ENCODE peak calls at places on chromosomes 2 and 18, in four cellular contexts. I is Peyer's patch, U is suprapubic skin, B is sigmoid colon. F is an unnamed sample. For H3K27me3, the result is how much of the 10 kb centered on the place peaks cover.

GRCh38 chr2:32931945-32932709 is 14.6 kb upstream of the LTBP1 start:
- DNase-seq in U (no peak), B (no peak), I (no peak), F (no peak)

GRCh38 chr2:142603761-142604160 is 273.7 kb upstream of the KYNU start:
- DNase-seq in B (no peak), I (no peak), U (no peak), F (no peak)

GRCh38 chr2:19881221-19881620 is 20.6 kb downstream of the TTC32 start:
- DNase-seq in B (no peak), U (peak), I (no peak), F (no peak)

GRCh38 chr2:29747786-29748470 is 173.5 kb downstream of the ALK start:
- DNase-seq in B (no peak), U (no peak), I (no peak), F (no peak)

GRCh38 chr2:9808334-9809063 is 34.8 kb upstream of the TAF1B start:
- DNase-seq in B (peak), U (no peak), I (peak), F (peak)

GRCh38 chr2:15429032-15429431 is 132.1 kb downstream of the NBAS start:
- DNase-seq in B (no peak), I (no peak), U (no peak), F (no peak)

GRCh38 chr18:68721681-68722583 is 7.0 kb upstream of the TMX3 start:
- DNase-seq in U (no peak), I (no peak), B (no peak), F (no peak)

GRCh38 chr18:43574974-43575373 is 297.7 kb upstream of the SYT4 start:
- DNase-seq in I (no peak), U (no peak), B (no peak), F (no peak)

GRCh38 chr2:163659224-163659623 is 76.6 kb downstream of the FIGN start:
- DNase-seq in U (no peak), I (no peak), B (no peak), F (no peak)

GRCh38 chr2:317501-318424 is 29.9 kb upstream of the ALKAL2 start:
- DNase-seq in I (no peak), B (no peak), U (no peak), F (no peak)

GRCh38 chr2:47904903-47905453 is 1.3 kb downstream of the FBXO11 start:
- DNase-seq in I (peak), B (no peak), U (no peak), F (no peak)

GRCh38 chr2:219252084-219252483 is 959 bp upstream of the TUBA4B start:
- DNase-seq in U (no peak), B (no peak), I (peak), F (no peak)

GRCh38 chr2:220789961-220790360 is 782.1 kb downstream of the EPHA4 start:
- DNase-seq in U (no peak), I (no peak), B (no peak), F (no peak)

GRCh38 chr2:241852116-241852980 is 6.3 kb downstream of the PDCD1 start:
- DNase-seq in B (peak), I (peak), U (peak), F (peak)

GRCh38 chr2:25257032-25257455 is 84.7 kb downstream of the DNMT3A start:
- DNase-seq in B (peak), I (no peak), U (no peak), F (no peak)

GRCh38 chr2:170711774-170712652 is 3.1 kb upstream of the SP5 start:
- DNase-seq in I (no peak), B (no peak), U (no peak), F (no peak)

GRCh38 chr2:170713280-170714155 is 1.6 kb upstream of the SP5 start:
- DNase-seq in B (no peak), U (no peak), I (no peak), F (no peak)

GRCh38 chr2:170714156-170715061 is 728 bp upstream of the SP5 start:
- DNase-seq in I (peak), U (peak), B (peak), F (no peak)

GRCh38 chr2:170711196-170711773 is 3.9 kb upstream of the SP5 start:
- DNase-seq in I (no peak), U (no peak), B (no peak), F (no peak)

DNA sequence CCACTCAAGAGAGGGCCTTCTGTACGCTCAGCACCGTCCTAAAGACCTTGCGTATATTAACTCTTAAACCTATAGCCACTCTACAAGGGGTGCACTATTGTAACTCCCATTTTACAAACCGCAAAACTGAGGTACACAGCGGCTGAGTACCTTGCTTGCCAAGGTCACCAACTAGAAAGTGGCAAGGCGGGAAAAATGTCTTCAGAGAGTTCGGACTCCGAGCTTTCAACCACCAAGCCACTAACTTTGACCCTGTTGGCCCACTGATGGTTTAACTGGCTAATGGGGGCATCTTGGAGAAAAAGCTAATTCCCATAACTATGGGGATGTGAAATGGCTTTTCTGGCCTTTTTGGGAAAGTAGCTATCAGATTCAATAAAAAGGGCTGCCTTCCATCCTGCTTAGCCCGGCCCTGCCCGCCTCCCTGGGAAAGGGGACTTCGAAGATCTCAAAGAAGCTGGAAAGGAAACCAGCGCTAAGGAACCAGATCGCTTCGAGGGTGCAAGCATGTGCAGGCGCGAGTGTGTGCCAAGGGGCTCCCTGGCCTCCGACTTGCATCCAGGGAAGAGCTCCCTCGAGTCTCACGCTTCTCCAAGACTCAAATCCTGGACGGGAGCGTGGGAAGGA is 2.4 kb upstream of the SP5 start:
- DNase-seq in I (no peak), U (no peak), B (no peak), F (no peak)
- H3K27me3 ChIP-seq in I (under half), U (half or more), B (half or more), F (under half)

GRCh38 chr2:232984451-232985207 is 28.4 kb downstream of the NGEF start:
- DNase-seq in B (no peak), I (peak), U (peak), F (peak)
- H3K4me3 ChIP-seq in B (no peak), I (no peak), U (no peak), F (no peak)

DNA sequence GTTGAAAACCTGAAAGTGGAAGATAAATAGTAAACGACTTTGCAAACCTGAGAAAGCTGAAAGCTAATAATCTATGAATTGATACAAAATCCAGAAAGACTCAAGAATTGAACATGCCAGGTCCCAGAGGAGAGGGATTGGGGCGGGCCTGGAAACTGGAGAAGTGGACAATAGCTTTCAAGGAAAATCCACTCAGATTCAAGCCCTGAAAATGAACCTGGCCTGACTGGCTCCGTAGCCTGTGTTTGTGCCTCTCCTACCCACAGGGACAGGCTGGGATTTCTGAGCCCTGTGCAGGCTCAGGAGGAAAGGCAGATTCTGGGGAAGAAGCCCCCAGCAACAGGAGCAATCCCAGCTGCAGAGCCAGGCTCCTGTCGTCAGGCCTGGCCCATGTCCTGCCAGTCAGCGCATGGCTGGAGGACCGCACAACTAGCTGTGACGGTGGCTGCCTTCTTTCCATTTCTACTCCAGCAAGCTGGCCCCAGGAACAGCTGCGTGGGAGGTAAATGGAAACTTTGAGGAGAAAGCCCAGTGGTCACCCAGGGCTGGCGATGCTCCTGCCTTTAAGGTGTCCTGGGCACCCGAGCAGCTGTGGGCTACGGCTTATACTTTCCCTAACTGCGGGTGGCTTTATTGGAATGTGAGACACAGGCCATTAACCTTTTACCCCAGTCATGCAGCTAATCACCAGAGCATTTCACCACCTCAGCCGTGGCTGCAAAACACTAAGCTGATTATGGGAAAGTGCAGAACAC is 275.0 kb upstream of the HS6ST1 start:
- DNase-seq in U (peak), I (peak), B (peak), F (no peak)
- TF ChIP-seq POLR2A in U (no peak), I (no peak), B (no peak), F (no peak)

GRCh38 chr2:94997981-94998920 is 27.3 kb upstream of the MAL start:
- DNase-seq in I (peak), B (peak), U (peak), F (peak)
- H3K27me3 ChIP-seq in I (under half), B (under half), U (under half), F (under half)

F was measured in breast epithelium.